ENCODE peak calls at places on chromosome 11, in four cellular contexts. G is HEK293T, H is K562, J is HepG2. F is an unnamed sample.

GRCh38 chr11:93444671-93445073 is 98.5 kb downstream of the SMCO4 start:
- DNase-seq in G (no peak), H (peak), J (peak), F (peak)

GRCh38 chr11:75635009-75635909 is 33.6 kb downstream of the MAP6 start:
- DNase-seq in G (no peak), H (peak), J (no peak), F (no peak)

GRCh38 chr11:133198326-133198725 is 334.0 kb downstream of the OPCML start:
- DNase-seq in G (no peak), H (no peak), J (no peak), F (no peak)

GRCh38 chr11:61847914-61848581 is 19.9 kb downstream of the FADS2 start:
- DNase-seq in G (no peak), H (no peak), J (no peak), F (no peak)

GRCh38 chr11:86396403-86396802 is 21.7 kb downstream of the CCDC81 start:
- DNase-seq in G (no peak), H (no peak), J (no peak), F (no peak)

GRCh38 chr11:80096736-80097135 is 655.9 kb upstream of the TENM4 start:
- DNase-seq in G (no peak), H (no peak), J (no peak), F (no peak)

GRCh38 chr11:65434057-65434666 is 11.6 kb downstream of the NEAT1 start:
- DNase-seq in G (no peak), H (peak), J (no peak), F (no peak)

GRCh38 chr11:44861829-44862545 is 88.7 kb downstream of the TP53I11 start:
- DNase-seq in G (peak), H (peak), J (peak), F (peak)

GRCh38 chr11:70099578-70100282 is 21.6 kb downstream of the ANO1 start:
- DNase-seq in G (no peak), H (no peak), J (no peak), F (no peak)

GRCh38 chr11:47383106-47383505 is 4.8 kb upstream of the SPI1 start:
- DNase-seq in G (no peak), H (no peak), J (no peak), F (no peak)

GRCh38 chr11:33970984-33971466 is 79.1 kb upstream of the LMO2 start:
- DNase-seq in G (peak), H (peak), J (peak), F (peak)

GRCh38 chr11:34926831-34927132 is 10.4 kb downstream of the PDHX start:
- DNase-seq in G (no peak), H (no peak), J (no peak), F (no peak)

GRCh38 chr11:4066960-4067359 is 27.6 kb upstream of the RRM1 start:
- DNase-seq in G (no peak), H (no peak), J (no peak), F (no peak)

GRCh38 chr11:75659836-75660235 is 9.0 kb downstream of the MAP6 start:
- DNase-seq in G (no peak), H (no peak), J (no peak), F (no peak)

GRCh38 chr11:119907934-119908760 is 179.1 kb upstream of the NECTIN1 start:
- DNase-seq in G (no peak), H (no peak), J (no peak), F (no peak)

GRCh38 chr11:117824571-117825537 is at the start of gene FXYD2:
- DNase-seq in G (no peak), H (no peak), J (no peak), F (peak)

GRCh38 chr11:108793138-108793537 is 128.3 kb downstream of the DDX10 start:
- DNase-seq in G (no peak), H (no peak), J (no peak), F (no peak)

GRCh38 chr11:78039919-78040671 is 17.0 kb upstream of the KCTD14 start:
- DNase-seq in G (peak), H (peak), J (peak), F (no peak)

GRCh38 chr11:2578934-2579280 is 120.9 kb downstream of the KCNQ1OT1 start:
- DNase-seq in G (no peak), H (no peak), J (no peak), F (peak)
- TF ChIP-seq ELF4 in G (no peak), H (no peak), J (no peak), F (no peak)

GRCh38 chr11:96317576-96317975 is 25.4 kb downstream of the MAML2 start:
- DNase-seq in G (no peak), H (no peak), J (no peak), F (no peak)

GRCh38 chr11:96318850-96319249 is 24.1 kb downstream of the MAML2 start:
- DNase-seq in G (no peak), H (peak), J (no peak), F (no peak)

GRCh38 chr11:96316869-96317268 is 26.1 kb downstream of the MAML2 start:
- DNase-seq in G (no peak), H (no peak), J (no peak), F (no peak)

GRCh38 chr11:96317985-96318384 is 25.0 kb downstream of the MAML2 start:
- DNase-seq in G (no peak), H (no peak), J (no peak), F (no peak)

DNA sequence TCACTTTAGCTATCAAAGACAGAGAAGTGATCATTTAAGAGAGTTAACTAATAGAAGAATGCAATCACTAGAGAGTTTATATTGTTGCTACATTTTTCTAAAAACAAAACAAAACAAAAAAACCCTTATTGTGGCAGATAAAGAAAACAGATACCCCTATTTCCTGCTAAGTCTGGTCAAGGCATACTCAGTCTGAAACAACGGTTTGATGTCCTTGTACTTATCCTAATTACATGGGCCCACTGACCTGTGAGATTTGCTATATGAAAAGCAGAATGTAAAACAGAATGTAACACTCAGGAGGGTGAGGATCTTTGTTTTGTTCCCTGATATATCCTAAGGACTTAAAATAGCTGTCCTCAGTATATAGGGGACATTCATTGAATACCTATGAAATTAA is 24.6 kb downstream of the MAML2 start:
- DNase-seq in G (no peak), H (no peak), J (no peak), F (no peak)
- TF ChIP-seq SP1 in G (no peak), H (no peak), J (no peak), F (no peak)

DNA sequence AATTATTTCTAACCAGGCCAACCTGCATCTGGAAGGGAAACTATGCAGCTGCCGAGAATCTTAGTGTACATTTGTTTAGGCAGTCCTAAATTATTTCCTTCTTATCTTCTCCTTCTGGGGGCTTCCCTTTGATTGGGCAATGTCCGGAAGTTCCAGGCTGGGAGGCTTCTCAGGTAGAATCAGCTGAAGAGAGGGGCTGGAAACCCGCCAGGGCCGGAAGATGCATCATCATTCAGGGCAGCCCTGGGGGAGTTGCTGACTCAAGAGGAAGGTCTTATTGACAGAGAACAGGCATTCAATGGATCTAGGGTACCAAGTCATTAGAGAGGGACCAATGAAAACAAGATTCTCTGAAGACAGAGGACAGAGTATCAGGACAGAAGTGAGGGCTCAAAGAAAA is 150.7 kb downstream of the BLID start:
- DNase-seq in G (no peak), H (no peak), J (no peak), F (no peak)
- TF ChIP-seq ELF4 in G (no peak), H (no peak), J (no peak), F (no peak)

GRCh38 chr11:125304876-125305275 is 140.3 kb downstream of the PKNOX2 start:
- DNase-seq in G (no peak), H (no peak), J (no peak), F (no peak)

GRCh38 chr11:125305346-125305745 is 140.8 kb downstream of the PKNOX2 start:
- DNase-seq in G (no peak), H (no peak), J (no peak), F (no peak)

GRCh38 chr11:125304111-125304639 is 139.6 kb downstream of the PKNOX2 start:
- DNase-seq in G (no peak), H (no peak), J (no peak), F (no peak)

GRCh38 chr11:125301301-125301700 is 136.8 kb downstream of the PKNOX2 start:
- DNase-seq in G (no peak), H (no peak), J (no peak), F (no peak)

GRCh38 chr11:125303186-125303585 is 138.6 kb downstream of the PKNOX2 start:
- DNase-seq in G (no peak), H (no peak), J (no peak), F (no peak)
- TF ChIP-seq SP1 in G (no peak), H (no peak), J (no peak), F (no peak)

DNA sequence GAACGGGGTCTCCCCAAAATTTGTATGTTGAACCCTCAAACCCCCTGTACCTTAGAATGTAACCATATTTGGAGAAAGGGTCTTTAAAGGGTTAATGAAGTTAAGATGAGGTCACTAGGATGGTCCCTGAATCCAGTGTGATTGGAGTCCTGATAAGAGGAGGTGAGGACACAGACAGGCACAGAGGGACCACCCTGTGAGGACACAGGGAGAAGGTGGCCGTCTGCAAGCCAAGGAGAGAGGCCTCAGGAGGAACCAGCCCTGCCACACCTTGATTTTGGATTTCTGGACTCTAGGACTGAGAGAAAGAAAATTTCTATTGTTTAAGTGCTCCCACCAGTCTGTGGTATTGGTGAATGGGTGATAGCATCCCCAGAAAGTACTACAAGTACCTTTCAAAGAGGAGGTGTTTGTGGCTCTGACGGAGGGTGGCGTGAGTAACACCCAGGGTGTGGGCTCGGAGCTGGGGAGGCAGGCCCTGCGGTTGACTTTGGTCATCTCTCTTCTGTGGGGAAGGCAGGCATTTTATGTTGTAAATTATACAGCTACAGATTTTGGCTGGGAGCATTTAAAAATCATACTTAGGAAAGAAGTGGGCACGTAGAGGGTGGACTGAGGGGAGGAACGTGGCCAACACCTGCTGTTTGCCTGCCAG is 13.8 kb downstream of the MRGPRF start:
- DNase-seq in G (no peak), H (no peak), J (no peak), F (no peak)
- TF ChIP-seq ELF4 in G (no peak), H (no peak), J (no peak), F (no peak)

DNA sequence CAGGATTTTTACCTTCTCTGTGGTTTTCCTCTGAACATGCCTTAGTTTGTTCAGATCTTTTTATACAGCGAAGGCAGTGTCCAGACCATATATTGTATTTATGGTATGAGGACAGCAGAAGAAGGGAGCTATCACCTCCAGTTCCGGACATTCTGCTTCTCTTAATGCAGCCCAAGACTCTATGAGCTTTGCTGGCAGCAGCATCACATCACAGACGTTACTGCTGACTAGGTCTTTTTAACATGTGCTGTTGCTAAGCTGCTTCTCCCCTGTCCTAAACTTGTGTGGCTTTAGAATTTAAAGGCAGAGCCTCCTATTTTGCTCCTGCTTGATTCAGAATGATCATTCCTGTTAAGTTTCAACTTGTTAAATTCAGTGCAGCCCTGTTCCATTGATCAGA is 13.4 kb downstream of the MICAL2 start:
- DNase-seq in G (no peak), H (no peak), J (no peak), F (no peak)
- TF ChIP-seq SP1 in G (no peak), H (no peak), J (no peak), F (no peak)

F was measured in WTC11.